ENCODE peak calls at places on chromosomes 12 and 14, in eight cellular contexts. U, K, Q, Z, I, P, J and V are unnamed samples.

GRCh38 chr12:22687677-22688076 is 62.7 kb downstream of the ETNK1 start:
- DNase-seq in U (no peak), K (peak), Q (no peak), Z (no peak), I (no peak), P (no peak), J (no peak), V (peak)

GRCh38 chr12:91511795-91512420 is 329.3 kb upstream of the DCN start:
- DNase-seq in U (no peak), K (no peak), Q (no peak), Z (no peak), I (no peak), P (no peak), J (no peak), V (no peak)

GRCh38 chr14:77170045-77170444 is 11.6 kb upstream of the TMEM63C start:
- DNase-seq in U (no peak), K (no peak), Q (no peak), Z (no peak), I (no peak), P (no peak), J (no peak), V (no peak)

GRCh38 chr12:40375076-40375475 is 150.3 kb downstream of the LRRK2 start:
- DNase-seq in U (no peak), K (no peak), Q (no peak), Z (no peak), I (no peak), P (no peak), J (peak), V (no peak)

GRCh38 chr12:51922762-51923505 is 15.6 kb downstream of the ACVRL1 start:
- DNase-seq in U (no peak), K (no peak), Q (peak), Z (no peak), I (no peak), P (no peak), J (peak), V (no peak)

GRCh38 chr12:132246997-132247717 is 82.2 kb downstream of the GALNT9 start:
- DNase-seq in U (no peak), K (no peak), Q (no peak), Z (no peak), I (no peak), P (no peak), J (no peak), V (no peak)

GRCh38 chr14:92613008-92613658 is 99.6 kb downstream of the RIN3 start:
- DNase-seq in U (peak), K (peak), Q (peak), Z (peak), I (peak), P (peak), J (peak), V (peak)

GRCh38 chr14:74204481-74204880 is 34.8 kb upstream of the VSX2 start:
- DNase-seq in U (no peak), K (no peak), Q (no peak), Z (no peak), I (no peak), P (no peak), J (no peak), V (no peak)

GRCh38 chr12:109999983-110000505 is 814 bp downstream of the ANKRD13A start:
- DNase-seq in U (no peak), K (no peak), Q (no peak), Z (peak), I (no peak), P (no peak), J (peak), V (no peak)

GRCh38 chr12:120047072-120047471 is 58.0 kb downstream of the BICDL1 start:
- DNase-seq in U (no peak), K (no peak), Q (no peak), Z (no peak), I (no peak), P (no peak), J (no peak), V (no peak)

GRCh38 chr12:58139894-58140293 is 198.5 kb downstream of the ATP23 start:
- DNase-seq in U (no peak), K (no peak), Q (no peak), Z (no peak), I (no peak), P (no peak), J (no peak), V (no peak)

GRCh38 chr12:51729331-51729730 is 119.2 kb downstream of the FIGNL2 start:
- DNase-seq in U (no peak), K (no peak), Q (no peak), Z (no peak), I (no peak), P (no peak), J (no peak), V (no peak)

GRCh38 chr12:16492240-16492639 is 113.7 kb downstream of the LMO3 start:
- DNase-seq in U (no peak), K (no peak), Q (no peak), Z (no peak), I (no peak), P (no peak), J (no peak), V (no peak)

GRCh38 chr14:70886421-70887206 is 20.6 kb upstream of the PCNX1 start:
- DNase-seq in U (no peak), K (no peak), Q (no peak), Z (no peak), I (no peak), P (no peak), J (peak), V (no peak)

GRCh38 chr14:47392351-47392750 is 283.1 kb downstream of the MDGA2 start:
- DNase-seq in U (no peak), K (no peak), Q (no peak), Z (no peak), I (no peak), P (no peak), J (no peak), V (no peak)

GRCh38 chr14:51157012-51157411 is 62.1 kb upstream of the TRIM9 start:
- DNase-seq in U (no peak), K (peak), Q (no peak), Z (no peak), I (peak), P (no peak), J (peak), V (peak)

GRCh38 chr12:128920468-128920867 is 67.2 kb downstream of the GLT1D1 start:
- DNase-seq in U (no peak), K (no peak), Q (no peak), Z (no peak), I (peak), P (no peak), J (no peak), V (no peak)

GRCh38 chr14:75201087-75201486 is 24.7 kb upstream of the TMED10 start:
- DNase-seq in U (no peak), K (no peak), Q (no peak), Z (no peak), I (no peak), P (no peak), J (no peak), V (no peak)

GRCh38 chr12:32331133-32331532 is 68.2 kb upstream of the FGD4 start:
- DNase-seq in U (no peak), K (no peak), Q (no peak), Z (no peak), I (peak), P (no peak), J (no peak), V (no peak)

GRCh38 chr12:106855221-106855758 is 80.8 kb downstream of the RIC8B start:
- DNase-seq in U (no peak), K (no peak), Q (no peak), Z (no peak), I (no peak), P (no peak), J (no peak), V (no peak)

GRCh38 chr14:29045237-29045636 is 278.6 kb downstream of the FOXG1 start:
- DNase-seq in U (no peak), K (no peak), Q (no peak), Z (no peak), I (no peak), P (no peak), J (no peak), V (no peak)

GRCh38 chr12:113957627-113958026 is 8.5 kb downstream of the RBM19 start:
- DNase-seq in U (no peak), K (no peak), Q (no peak), Z (no peak), I (no peak), P (no peak), J (no peak), V (no peak)

GRCh38 chr12:57852620-57853509 is 6.3 kb upstream of the CTDSP2 start:
- DNase-seq in U (peak), K (no peak), Q (no peak), Z (peak), I (no peak), P (peak), J (no peak), V (no peak)

GRCh38 chr14:92456215-92457017 is 57.2 kb upstream of the RIN3 start:
- DNase-seq in U (peak), K (peak), Q (peak), Z (peak), I (peak), P (peak), J (peak), V (peak)

GRCh38 chr12:56163533-56164344 is 5.6 kb downstream of the MYL6 start:
- DNase-seq in U (no peak), K (no peak), Q (no peak), Z (no peak), I (no peak), P (no peak), J (no peak), V (no peak)

GRCh38 chr14:94897092-94897491 is 127.2 kb upstream of the GSC start:
- DNase-seq in U (no peak), K (no peak), Q (no peak), Z (no peak), I (no peak), P (no peak), J (no peak), V (no peak)

GRCh38 chr12:67811437-67812361 is 163.2 kb downstream of the DYRK2 start:
- DNase-seq in U (no peak), K (no peak), Q (no peak), Z (no peak), I (peak), P (no peak), J (no peak), V (no peak)

GRCh38 chr12:33180921-33181320 is 258.7 kb downstream of the SYT10 start:
- DNase-seq in U (no peak), K (no peak), Q (no peak), Z (no peak), I (peak), P (no peak), J (no peak), V (no peak)

GRCh38 chr12:45582536-45582935 is 147.0 kb upstream of the ARID2 start:
- DNase-seq in U (no peak), K (no peak), Q (no peak), Z (no peak), I (no peak), P (no peak), J (no peak), V (no peak)

GRCh38 chr12:130514149-130514551 is 176.5 kb downstream of the PIWIL1 start:
- DNase-seq in U (no peak), K (no peak), Q (no peak), Z (no peak), I (no peak), P (peak), J (no peak), V (no peak)

GRCh38 chr14:76953196-76953945 is 75.1 kb downstream of the IRF2BPL start:
- DNase-seq in U (no peak), K (peak), Q (peak), Z (no peak), I (peak), P (no peak), J (no peak), V (peak)

GRCh38 chr14:102155150-102155549 is 15.5 kb downstream of the WDR20 start:
- DNase-seq in U (no peak), K (no peak), Q (no peak), Z (no peak), I (no peak), P (no peak), J (no peak), V (no peak)

GRCh38 chr14:61280526-61281185 is 482 bp downstream of the TMEM30B start:
- DNase-seq in U (peak), K (peak), Q (peak), Z (peak), I (peak), P (no peak), J (no peak), V (peak)
- TF ChIP-seq CTCF in U (peak), K (peak), Q (peak), Z (peak), I (peak), P (peak), J (no peak), V (peak)

GRCh38 chr14:32469388-32470160 is 140.5 kb downstream of the AKAP6 start:
- DNase-seq in U (no peak), K (peak), Q (no peak), Z (no peak), I (peak), P (no peak), J (peak), V (peak)
- TF ChIP-seq CTCF in U (peak), K (peak), Q (peak), Z (peak), I (peak), P (no peak), J (peak), V (no peak)

GRCh38 chr14:106459971-106460730 is 933.8 kb downstream of the TMEM121 start:
- DNase-seq in U (no peak), K (peak), Q (no peak), Z (no peak), I (peak), P (no peak), J (peak), V (peak)
- TF ChIP-seq CTCF in U (no peak), K (no peak), Q (peak), Z (no peak), I (peak), P (no peak), J (peak), V (peak)

GRCh38 chr14:53032161-53032803 is 81.4 kb upstream of the FERMT2 start:
- DNase-seq in U (no peak), K (no peak), Q (peak), Z (no peak), I (peak), P (no peak), J (no peak), V (no peak)

GRCh38 chr14:53022593-53022992 is 71.7 kb upstream of the FERMT2 start:
- DNase-seq in U (no peak), K (no peak), Q (no peak), Z (no peak), I (no peak), P (no peak), J (no peak), V (no peak)

GRCh38 chr14:53023325-53023724 is 72.5 kb upstream of the FERMT2 start:
- DNase-seq in U (no peak), K (no peak), Q (no peak), Z (no peak), I (no peak), P (no peak), J (no peak), V (no peak)

GRCh38 chr14:53027562-53027961 is 76.7 kb upstream of the FERMT2 start:
- DNase-seq in U (no peak), K (no peak), Q (no peak), Z (no peak), I (no peak), P (no peak), J (no peak), V (no peak)

GRCh38 chr14:53027031-53027430 is 76.2 kb upstream of the FERMT2 start:
- DNase-seq in U (no peak), K (no peak), Q (no peak), Z (no peak), I (no peak), P (no peak), J (no peak), V (no peak)
- TF ChIP-seq CTCF in U (no peak), K (no peak), Q (no peak), Z (no peak), I (no peak), P (no peak), J (no peak), V (no peak)

DNA sequence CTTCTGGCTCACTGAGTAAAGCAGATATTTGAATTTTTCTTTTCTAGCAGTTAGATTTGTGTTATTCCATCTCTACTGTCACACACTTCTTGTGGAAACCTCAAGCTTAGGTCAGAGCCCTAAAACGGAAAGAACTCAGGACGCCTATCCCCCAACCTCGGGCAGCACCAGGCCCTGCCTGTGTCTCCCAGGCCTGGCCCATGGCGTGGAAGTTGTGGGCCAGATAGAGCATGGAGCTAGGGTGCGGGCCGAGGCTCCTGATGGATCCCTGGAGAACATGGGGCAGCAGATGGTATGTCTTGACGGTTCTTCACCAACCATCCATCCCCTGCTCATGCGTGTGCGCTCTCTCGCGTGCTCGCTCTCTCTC is 20.6 kb downstream of the P2RX4 start:
- DNase-seq in U (no peak), K (no peak), Q (no peak), Z (no peak), I (no peak), P (no peak), J (no peak), V (no peak)
- TF ChIP-seq CTCF in U (peak), K (no peak), Q (no peak), Z (no peak), I (peak), P (no peak), J (no peak), V (no peak)

GRCh38 chr14:21795456-21795855 is 121.8 kb upstream of the OR4E1 start:
- DNase-seq in U (no peak), K (no peak), Q (no peak), Z (no peak), I (no peak), P (no peak), J (no peak), V (no peak)

GRCh38 chr14:21802441-21802840 is 128.8 kb upstream of the OR4E1 start:
- DNase-seq in U (no peak), K (no peak), Q (no peak), Z (no peak), I (no peak), P (no peak), J (no peak), V (no peak)

GRCh38 chr14:21791749-21792148 is 118.1 kb upstream of the OR4E1 start:
- DNase-seq in U (no peak), K (no peak), Q (no peak), Z (no peak), I (no peak), P (no peak), J (no peak), V (no peak)

GRCh38 chr14:21796912-21797311 is 123.3 kb upstream of the OR4E1 start:
- DNase-seq in U (no peak), K (no peak), Q (no peak), Z (no peak), I (no peak), P (no peak), J (peak), V (no peak)
- TF ChIP-seq CTCF in U (no peak), K (no peak), Q (no peak), Z (no peak), I (no peak), P (peak), J (peak), V (no peak)

GRCh38 chr12:6735448-6736191 is 11.8 kb downstream of the COPS7A start:
- DNase-seq in U (peak), K (peak), Q (peak), Z (peak), I (peak), P (no peak), J (peak), V (peak)
- TF ChIP-seq CTCF in U (peak), K (peak), Q (peak), Z (peak), I (peak), P (peak), J (peak), V (peak)

GRCh38 chr14:65552724-65553123 is 140.2 kb downstream of the FUT8 start:
- DNase-seq in U (no peak), K (no peak), Q (no peak), Z (no peak), I (no peak), P (no peak), J (no peak), V (no peak)

GRCh38 chr14:65551019-65551643 is 138.6 kb downstream of the FUT8 start:
- DNase-seq in U (no peak), K (no peak), Q (no peak), Z (no peak), I (no peak), P (no peak), J (no peak), V (no peak)

GRCh38 chr14:65555358-65555757 is 142.8 kb downstream of the FUT8 start:
- DNase-seq in U (no peak), K (no peak), Q (no peak), Z (no peak), I (no peak), P (no peak), J (peak), V (no peak)

GRCh38 chr14:65549429-65549828 is 136.9 kb downstream of the FUT8 start:
- DNase-seq in U (no peak), K (no peak), Q (no peak), Z (no peak), I (no peak), P (no peak), J (peak), V (no peak)
- TF ChIP-seq CTCF in U (no peak), K (no peak), Q (no peak), Z (no peak), I (no peak), P (no peak), J (no peak), V (no peak)